ENCODE peak calls at places on chromosomes 11 and 22, in four cellular contexts. O is neural progenitor cell, R is MM.1S, M is HepG2. Y is an unnamed sample.

GRCh38 chr11:68031136-68031459 is 617 bp downstream of the NDUFS8 start:
- DNase-seq in O (no peak), R (no peak), M (no peak), Y (no peak)

GRCh38 chr22:16949561-16949960 is 58.5 kb downstream of the GAB4 start:
- DNase-seq in O (no peak), R (no peak), M (no peak), Y (no peak)

GRCh38 chr11:118199135-118199534 is 22.7 kb upstream of the SCN2B start:
- DNase-seq in O (no peak), R (no peak), M (no peak), Y (no peak)

GRCh38 chr11:65552413-65552951 is 5.7 kb downstream of the LTBP3 start:
- DNase-seq in O (no peak), R (no peak), M (no peak), Y (no peak)

GRCh38 chr22:39712938-39713525 is 142.5 kb downstream of the CACNA1I start:
- DNase-seq in O (peak), R (no peak), M (no peak), Y (no peak)

GRCh38 chr11:128894296-128894681 is 3.1 kb downstream of the KCNJ5 start:
- DNase-seq in O (no peak), R (no peak), M (no peak), Y (no peak)

GRCh38 chr11:126162286-126163030 is 49.0 kb downstream of the RPUSD4 start:
- DNase-seq in O (no peak), R (no peak), M (no peak), Y (no peak)

GRCh38 chr11:33891714-33892327 is at the start of gene LMO2:
- DNase-seq in O (no peak), R (no peak), M (no peak), Y (peak)

GRCh38 chr11:119378851-119379465 is 2.5 kb downstream of the USP2 start:
- DNase-seq in O (peak), R (no peak), M (no peak), Y (no peak)

GRCh38 chr11:42043312-42043711 is 583.9 kb upstream of the LRRC4C start:
- DNase-seq in O (no peak), R (no peak), M (no peak), Y (no peak)

GRCh38 chr11:831132-831864 is 1.5 kb upstream of the CD151 start:
- DNase-seq in O (peak), R (no peak), M (no peak), Y (no peak)

GRCh38 chr11:101129203-101129943 is at the start of gene PGR:
- DNase-seq in O (peak), R (no peak), M (no peak), Y (peak)

GRCh38 chr22:41284465-41284864 is 1.5 kb downstream of the RANGAP1 start:
- DNase-seq in O (no peak), R (no peak), M (no peak), Y (no peak)

GRCh38 chr11:75174781-75175370 is 24.0 kb downstream of the SLCO2B1 start:
- DNase-seq in O (no peak), R (no peak), M (no peak), Y (no peak)

GRCh38 chr11:93849751-93850584 is 450 bp downstream of the VSTM5 start:
- DNase-seq in O (peak), R (no peak), M (no peak), Y (peak)

GRCh38 chr11:102111787-102112653 is 1.8 kb downstream of the YAP1 start:
- DNase-seq in O (peak), R (no peak), M (peak), Y (peak)

GRCh38 chr22:17985606-17986005 is 38.8 kb downstream of the MICAL3 start:
- DNase-seq in O (no peak), R (no peak), M (no peak), Y (no peak)

GRCh38 chr11:128437137-128437536 is 150.2 kb downstream of the ETS1 start:
- DNase-seq in O (no peak), R (no peak), M (no peak), Y (no peak)

GRCh38 chr22:42905702-42906183 is 48.7 kb upstream of the ARFGAP3 start:
- DNase-seq in O (no peak), R (no peak), M (no peak), Y (no peak)

GRCh38 chr22:17443413-17444203 is 74.3 kb downstream of the CECR2 start:
- DNase-seq in O (no peak), R (no peak), M (no peak), Y (peak)

GRCh38 chr11:58392741-58393140 is 13.9 kb downstream of the OR5B3 start:
- DNase-seq in O (no peak), R (no peak), M (peak), Y (no peak)

GRCh38 chr11:66967670-66968425 is 7.3 kb upstream of the C11orf86 start:
- DNase-seq in O (no peak), R (no peak), M (no peak), Y (peak)

GRCh38 chr11:105466582-105467228 is 143.2 kb upstream of the GRIA4 start:
- DNase-seq in O (no peak), R (no peak), M (peak), Y (peak)

GRCh38 chr11:6224421-6224820 is 10.0 kb downstream of the FHIP1B start:
- DNase-seq in O (no peak), R (no peak), M (no peak), Y (no peak)

GRCh38 chr11:133291672-133292265 is 240.5 kb downstream of the OPCML start:
- DNase-seq in O (no peak), R (no peak), M (no peak), Y (no peak)

GRCh38 chr22:41366323-41367014 is 15.3 kb upstream of the TEF start:
- DNase-seq in O (no peak), R (no peak), M (no peak), Y (no peak)

GRCh38 chr11:130162733-130163132 is 3.2 kb downstream of the ST14 start:
- DNase-seq in O (no peak), R (peak), M (no peak), Y (no peak)

GRCh38 chr11:17563248-17563647 is 16.2 kb downstream of the OTOG start:
- DNase-seq in O (peak), R (no peak), M (no peak), Y (no peak)

GRCh38 chr11:2390871-2391662 is 9.5 kb upstream of the TSSC4 start:
- DNase-seq in O (peak), R (no peak), M (no peak), Y (peak)

GRCh38 chr11:35873721-35874120 is 70.1 kb upstream of the LDLRAD3 start:
- DNase-seq in O (no peak), R (no peak), M (no peak), Y (no peak)

GRCh38 chr22:34702279-34702678 is 363.7 kb upstream of the ISX start:
- DNase-seq in O (no peak), R (no peak), M (no peak), Y (no peak)

GRCh38 chr11:69923641-69924307 is 104.6 kb upstream of the FGF3 start:
- DNase-seq in O (no peak), R (no peak), M (no peak), Y (no peak)
- TF ChIP-seq CTCF in O (no peak), R (no peak), M (no peak), Y (no peak)

DNA sequence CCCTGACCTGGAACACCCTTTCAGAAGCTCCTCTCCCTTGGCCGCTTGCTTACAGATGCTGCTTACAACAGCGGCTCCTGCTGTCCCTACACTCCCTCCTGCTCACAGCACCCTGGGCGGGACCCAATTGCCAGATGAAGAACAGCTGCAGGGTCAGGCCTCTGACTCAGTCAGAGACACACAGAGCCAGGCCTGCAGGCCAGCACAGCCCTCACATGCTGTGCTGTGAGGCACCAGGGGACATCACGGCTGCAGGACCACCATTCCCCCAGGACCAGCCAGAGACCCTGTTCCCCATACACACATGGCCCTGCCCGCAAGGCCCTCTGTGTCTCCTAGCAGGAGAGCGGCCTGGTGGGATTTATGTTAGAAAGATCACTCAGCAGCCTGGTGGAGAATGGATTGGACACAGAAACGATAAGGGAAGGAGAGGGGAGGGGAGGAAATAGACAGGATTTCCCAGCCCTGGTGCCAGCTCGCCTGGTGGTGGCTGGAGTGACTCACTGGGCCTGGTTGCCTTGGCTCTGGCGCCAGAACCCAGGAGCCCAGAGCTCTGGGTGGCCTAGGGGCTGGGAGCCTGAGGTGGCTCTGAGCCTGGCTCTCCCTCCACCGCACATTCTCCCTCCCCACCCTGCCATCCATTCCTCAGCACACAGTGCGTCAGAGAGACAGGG is 6.7 kb downstream of the CAPN5 start:
- DNase-seq in O (no peak), R (no peak), M (peak), Y (peak)
- H3K27ac ChIP-seq in O (no peak), R (no peak), M (no peak), Y (no peak)

DNA sequence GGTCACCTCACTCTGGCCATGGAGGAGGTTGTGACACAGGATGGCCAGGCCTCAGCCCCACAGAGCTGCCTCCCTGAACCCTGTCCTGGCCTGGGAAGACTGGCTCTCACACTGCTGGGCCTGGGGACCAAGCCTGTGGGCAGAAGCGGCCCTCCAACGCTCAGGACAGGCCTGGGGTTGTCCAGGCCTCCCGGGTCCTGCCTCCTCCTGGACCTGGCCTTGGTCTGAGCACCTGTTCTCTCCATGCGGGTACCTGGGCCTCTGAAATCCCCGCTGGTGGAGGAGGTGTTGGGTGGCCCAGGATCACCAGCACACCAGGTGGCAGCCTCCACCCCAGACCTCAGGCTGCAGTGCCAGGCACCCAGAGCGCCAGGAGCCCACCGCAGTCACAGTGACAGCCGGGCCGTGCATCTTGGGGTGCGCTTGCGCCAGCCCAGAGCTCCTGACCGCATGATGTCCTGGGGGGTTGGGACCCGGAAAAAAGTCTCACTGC is 16.1 kb upstream of the PIM3 start:
- DNase-seq in O (no peak), R (no peak), M (no peak), Y (no peak)
- TF ChIP-seq EZH2 in O (no peak), R (no peak), M (no peak), Y (no peak)

GRCh38 chr11:72821920-72822799 is 7.9 kb downstream of the ATG16L2 start:
- DNase-seq in O (peak), R (peak), M (peak), Y (peak)
- TF ChIP-seq CTCF in O (peak), R (no peak), M (peak), Y (peak)

GRCh38 chr11:45213717-45214116 is 67.3 kb downstream of the PRDM11 start:
- DNase-seq in O (no peak), R (no peak), M (no peak), Y (no peak)
- H3K27ac ChIP-seq in O (no peak), R (no peak), M (no peak), Y (no peak)

DNA sequence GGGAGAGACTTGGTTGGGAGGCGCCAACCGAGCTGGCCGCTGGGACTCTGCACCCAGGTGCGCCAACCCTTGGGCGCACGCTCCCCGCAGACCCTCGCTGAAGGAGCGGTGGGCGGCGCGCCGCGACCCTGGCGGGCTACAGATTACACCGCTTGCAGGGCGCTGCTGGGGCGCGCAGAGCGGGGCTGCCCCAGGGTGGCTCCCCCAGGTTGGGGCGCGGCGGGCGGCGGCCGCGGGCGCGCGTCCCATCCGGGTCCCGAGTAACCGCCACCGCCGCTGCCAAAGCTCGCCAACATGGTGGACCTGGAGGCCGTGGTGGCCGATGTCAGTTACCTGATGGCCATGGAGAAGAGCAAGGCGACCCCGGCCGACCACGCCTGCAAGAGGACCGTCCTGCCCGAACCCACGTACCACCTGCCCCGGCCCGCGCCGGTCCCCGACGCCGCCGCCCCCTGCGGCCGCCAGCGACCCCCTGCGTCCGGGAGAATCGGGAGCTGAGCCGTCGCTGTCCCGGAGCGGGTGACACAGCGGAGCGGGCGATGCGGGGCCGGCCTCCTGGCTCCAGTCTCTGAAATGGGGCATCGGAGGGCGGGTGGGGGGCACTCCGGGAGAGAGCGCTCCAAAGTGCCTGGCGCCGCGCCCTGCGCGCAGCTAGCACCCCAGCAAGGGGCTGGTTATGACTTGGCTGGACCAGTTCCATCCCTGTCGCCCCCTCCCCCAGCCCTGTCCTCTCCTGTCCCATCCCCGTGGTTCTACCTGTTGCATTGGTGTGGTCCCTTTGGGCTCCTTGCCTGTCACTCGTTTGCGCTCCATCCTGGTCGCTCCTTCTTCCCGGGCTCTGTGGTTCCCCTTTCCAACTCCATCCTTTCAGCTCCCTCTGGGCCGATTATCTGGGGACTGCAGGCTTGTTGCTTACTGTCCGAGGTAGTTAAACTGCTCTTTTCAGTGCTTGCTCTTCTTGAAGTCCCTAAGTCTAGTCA is 143.3 kb upstream of the GRK3 start:
- DNase-seq in O (peak), R (no peak), M (no peak), Y (no peak)
- TF ChIP-seq EZH2 in O (peak), R (no peak), M (no peak), Y (peak)

GRCh38 chr11:4890279-4890678 is 8.6 kb downstream of the OR51T1 start:
- DNase-seq in O (no peak), R (no peak), M (no peak), Y (no peak)
- TF ChIP-seq CTCF in O (no peak), R (no peak), M (no peak), Y (no peak)

DNA sequence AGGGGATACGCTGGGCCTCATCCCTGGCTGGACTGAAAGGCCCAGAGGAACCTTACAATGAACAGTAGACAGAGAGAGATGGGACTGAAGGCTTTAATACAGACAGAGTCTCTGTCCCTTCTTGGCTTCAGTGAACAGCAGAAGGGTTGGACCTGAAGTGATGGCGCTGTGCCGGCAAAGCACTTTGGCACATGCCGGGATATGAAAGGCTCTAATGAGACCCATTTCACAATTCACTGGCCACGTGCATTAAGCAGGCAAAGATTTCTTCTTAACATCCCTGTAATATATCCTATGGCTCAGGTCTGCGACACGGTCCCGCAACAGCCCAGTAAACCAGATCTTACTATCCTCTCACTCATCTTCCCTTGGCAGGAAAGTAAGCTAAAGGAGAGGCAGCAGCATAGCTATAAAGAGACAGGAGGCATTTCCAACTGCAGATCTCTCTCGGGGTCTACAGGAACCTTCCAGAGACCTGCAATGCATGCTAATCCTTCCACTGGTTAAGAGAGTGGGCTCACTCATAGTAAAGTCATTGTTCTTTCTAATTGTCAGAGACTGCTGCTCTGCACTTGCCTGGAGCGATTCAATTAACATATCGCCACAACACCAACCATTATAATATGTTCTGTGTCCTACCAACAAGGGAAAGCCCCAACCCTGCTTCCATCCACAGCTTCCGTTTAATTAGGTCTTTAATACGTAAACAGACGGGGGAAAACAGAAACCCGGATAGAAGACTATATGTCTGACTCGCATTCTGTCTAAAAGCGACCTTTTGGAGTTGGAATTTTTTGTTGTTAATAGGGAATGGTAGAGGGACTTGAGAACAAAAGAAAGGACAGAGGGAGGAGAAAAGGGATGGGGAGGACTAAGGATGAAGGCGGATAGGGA is 1179.0 kb downstream of the LRRC4C start:
- DNase-seq in O (no peak), R (no peak), M (no peak), Y (no peak)
- H3K27ac ChIP-seq in O (no peak), R (no peak), M (no peak), Y (no peak)